ENCODE peak calls at places on chromosomes 4 and X, in eight cellular contexts. E is hepatocyte, W is HCT116, J is osteoblast, U is tibial artery, V is A549, Q is transverse colon, C is heart left ventricle. Z is an unnamed sample. For H3K4me1, the result is how much of the 10 kb centered on the place peaks cover.

GRCh38 chr4:68175562-68176155 is 46.0 kb upstream of the TMPRSS11F start:
- DNase-seq in J (peak), U (no peak), W (peak), E (peak), C (no peak), V (peak), Q (no peak), Z (no peak)

GRCh38 chr4:71270901-71271300 is 67.9 kb upstream of the SLC4A4 start:
- DNase-seq in J (no peak), Q (peak), V (peak), E (peak), C (no peak), W (peak), U (no peak), Z (no peak)

GRCh38 chr4:11428701-11429571 is at the start of gene HS3ST1:
- DNase-seq in V (peak), Q (peak), J (peak), E (peak), C (peak), U (peak), W (peak), Z (peak)

GRCh38 chr4:1683903-1684755 is at the start of gene FAM53A:
- DNase-seq in V (peak), E (peak), W (peak), J (peak), Q (peak), C (peak), U (peak), Z (peak)

GRCh38 chr4:180827193-180827592 is 1416.0 kb upstream of the TENM3 start:
- DNase-seq in U (no peak), V (no peak), C (no peak), Q (no peak), J (peak), E (peak), W (no peak), Z (no peak)

GRCh38 chrX:130055899-130056298 is 54.4 kb downstream of the ELF4 start:
- DNase-seq in J (no peak), E (no peak), V (no peak), W (no peak), Q (no peak), C (no peak), U (no peak), Z (no peak)

GRCh38 chr4:169063441-169063840 is 53.4 kb upstream of the CBR4 start:
- DNase-seq in E (no peak), Q (no peak), V (no peak), U (no peak), C (no peak), W (no peak), J (no peak), Z (no peak)

GRCh38 chrX:3440981-3441380 is 94.5 kb upstream of the MXRA5 start:
- DNase-seq in J (no peak), Q (no peak), C (no peak), W (no peak), U (no peak), V (no peak), E (no peak), Z (no peak)

GRCh38 chrX:100089724-100090123 is 320.3 kb downstream of the PCDH19 start:
- DNase-seq in J (no peak), Q (no peak), V (no peak), C (no peak), W (no peak), E (no peak), U (no peak), Z (no peak)

GRCh38 chrX:101973066-101973465 is 41.2 kb upstream of the ZMAT1 start:
- DNase-seq in J (no peak), U (no peak), W (no peak), C (no peak), E (no peak), Q (no peak), V (no peak), Z (no peak)

GRCh38 chr4:139312552-139313332 is 10.5 kb upstream of the NDUFC1 start:
- DNase-seq in V (no peak), Q (no peak), W (no peak), C (no peak), E (no peak), J (peak), U (no peak), Z (no peak)

DNA sequence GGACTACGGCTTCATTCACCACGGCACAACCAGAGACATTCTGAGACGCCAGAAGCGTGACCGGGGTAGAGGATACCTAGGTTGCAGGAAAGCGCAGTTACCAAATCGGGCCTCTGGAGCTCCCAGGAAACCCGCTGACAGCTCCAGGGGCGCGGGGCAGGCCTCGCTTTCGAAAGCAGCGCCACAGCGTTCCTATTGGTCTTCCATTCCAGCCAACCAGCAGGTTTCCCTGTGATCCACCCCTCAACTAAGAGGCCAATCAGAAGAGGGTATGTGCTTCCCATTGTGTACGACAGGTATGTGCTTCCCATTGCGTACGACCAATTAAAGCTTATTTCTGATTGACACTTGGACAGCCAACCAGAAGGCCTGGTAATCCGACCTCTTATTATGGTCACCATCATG is 14.9 kb downstream of the SNX12 start:
- DNase-seq in Q (no peak), J (no peak), V (no peak), E (peak), U (no peak), C (peak), W (no peak), Z (no peak)
- TF ChIP-seq CTCF in Q (no peak), J (no peak), V (no peak), E (no peak), U (no peak), C (no peak), W (no peak), Z (no peak)

GRCh38 chrX:149908308-149908707 is 21.1 kb upstream of the HSFX4 start:
- DNase-seq in U (no peak), V (no peak), J (no peak), E (no peak), Q (no peak), C (no peak), W (no peak), Z (no peak)

GRCh38 chrX:149898554-149898953 is 17.6 kb downstream of the MAGEA8 start:
- DNase-seq in U (no peak), E (no peak), C (no peak), W (no peak), V (no peak), Q (no peak), J (no peak), Z (no peak)

GRCh38 chrX:149908727-149909126 is 20.6 kb upstream of the HSFX4 start:
- DNase-seq in C (no peak), V (no peak), U (no peak), W (no peak), J (no peak), E (no peak), Q (no peak), Z (no peak)

GRCh38 chrX:149909324-149910177 is 19.8 kb upstream of the HSFX4 start:
- DNase-seq in E (no peak), V (no peak), W (no peak), C (no peak), Q (no peak), U (no peak), J (no peak), Z (no peak)

GRCh38 chrX:149903889-149904748 is 23.1 kb downstream of the MAGEA8 start:
- DNase-seq in Q (no peak), V (peak), E (peak), U (no peak), C (no peak), W (no peak), J (no peak), Z (no peak)
- H3K27ac ChIP-seq in Q (no peak), V (no peak), E (no peak), U (no peak), C (no peak), W (no peak), J (no peak), Z (no peak)

DNA sequence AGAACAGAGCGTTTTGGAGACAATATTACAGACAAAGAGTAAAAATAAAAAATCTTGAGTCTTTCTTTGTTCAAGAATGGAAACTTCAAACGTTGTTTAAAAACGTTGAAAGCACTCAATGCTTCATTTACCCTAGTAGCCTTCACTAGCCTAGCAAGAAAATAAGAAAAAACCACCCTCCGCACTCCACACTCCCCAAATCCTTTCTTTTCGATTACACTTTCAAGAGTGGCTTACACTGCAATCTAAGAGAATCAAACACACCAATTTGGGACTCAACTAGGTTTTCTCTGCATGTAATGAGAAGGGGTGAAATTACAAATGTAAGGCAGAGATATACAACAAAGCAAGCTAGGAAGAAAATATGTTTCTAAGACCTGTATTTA is 4.7 kb downstream of the TMSB4X start:
- DNase-seq in E (no peak), U (no peak), J (no peak), Q (no peak), V (no peak), C (no peak), W (no peak), Z (no peak)
- H3K4me1 ChIP-seq in E (under half), U (under half), J (under half), Q (under half), V (under half), C (under half), W (under half), Z (under half)

GRCh38 chr4:9704551-9705332 is 76.7 kb upstream of the DRD5 start:
- DNase-seq in U (no peak), Q (peak), V (no peak), W (no peak), J (no peak), C (no peak), E (no peak), Z (no peak)

GRCh38 chr4:9703391-9703790 is 78.0 kb upstream of the DRD5 start:
- DNase-seq in V (peak), E (peak), U (peak), J (peak), C (no peak), W (peak), Q (peak), Z (peak)
- TF ChIP-seq CTCF in V (peak), E (peak), U (peak), J (peak), C (peak), W (peak), Q (peak), Z (peak)

GRCh38 chrX:150544835-150545790 is 23.3 kb upstream of the MTM1 start:
- DNase-seq in Q (no peak), C (peak), W (no peak), J (no peak), V (no peak), E (no peak), U (no peak), Z (no peak)

GRCh38 chrX:150548251-150548650 is 20.2 kb upstream of the MTM1 start:
- DNase-seq in V (no peak), E (no peak), U (no peak), C (no peak), J (no peak), W (no peak), Q (no peak), Z (no peak)

GRCh38 chrX:150548684-150549083 is 19.7 kb upstream of the MTM1 start:
- DNase-seq in V (no peak), J (no peak), E (no peak), Q (no peak), U (no peak), W (no peak), C (no peak), Z (no peak)

GRCh38 chrX:150547511-150548115 is 20.8 kb upstream of the MTM1 start:
- DNase-seq in U (peak), C (peak), Q (peak), V (peak), E (peak), W (no peak), J (peak), Z (peak)

DNA sequence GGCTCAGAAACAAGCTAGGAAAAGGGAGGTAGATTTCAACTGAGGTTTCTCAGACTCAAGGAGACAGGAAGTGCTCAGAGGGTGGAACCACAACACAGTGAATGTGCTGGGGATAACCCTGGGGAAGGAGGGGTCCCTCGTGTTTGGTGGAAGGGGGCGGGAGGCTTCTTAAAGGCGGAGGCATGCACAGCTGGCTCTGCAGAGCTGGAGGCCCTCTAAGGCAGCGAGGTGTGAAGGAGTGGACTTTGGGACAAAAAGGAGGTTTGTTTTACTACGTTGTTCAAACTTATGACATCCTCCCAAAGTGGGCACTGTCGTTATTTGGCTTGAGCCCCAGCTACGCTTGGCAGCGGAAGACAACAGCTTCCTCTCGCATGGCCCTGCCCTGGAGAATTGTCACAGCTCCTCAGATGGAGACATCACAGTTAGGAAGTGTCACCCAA is 21.7 kb upstream of the MTM1 start:
- DNase-seq in V (no peak), W (no peak), U (peak), J (no peak), Q (no peak), E (peak), C (peak), Z (no peak)
- H3K27ac ChIP-seq in V (no peak), W (no peak), U (peak), J (no peak), Q (peak), E (no peak), C (peak), Z (peak)

DNA sequence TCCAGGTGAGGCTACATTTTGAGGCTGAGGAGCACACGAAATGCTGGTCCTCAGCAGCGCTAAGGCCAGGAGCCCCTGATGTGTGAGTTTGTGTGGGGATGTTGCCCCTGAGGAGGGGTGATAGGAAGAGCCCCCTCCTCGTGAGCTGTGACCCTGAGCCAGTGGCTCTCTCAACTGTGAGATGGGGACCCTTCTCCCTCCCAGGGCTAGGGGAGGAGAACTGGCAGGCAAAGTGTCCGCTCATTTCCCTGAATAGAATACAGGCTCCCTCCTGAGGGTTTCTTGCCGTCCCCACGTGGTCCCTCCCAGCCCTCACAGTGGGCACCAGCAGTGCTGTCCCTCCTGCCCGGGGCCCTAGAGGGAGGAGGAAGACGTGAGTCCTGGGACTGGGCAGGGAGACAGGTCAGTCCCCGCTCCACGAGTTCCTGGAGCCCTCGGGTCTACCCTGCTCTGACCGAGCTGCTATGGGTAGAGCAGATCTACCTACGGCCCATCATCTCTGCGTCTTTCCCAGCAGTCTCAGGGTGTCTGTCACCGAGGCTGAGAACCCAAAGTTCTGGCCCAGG is 21.0 kb upstream of the TBC1D14 start:
- DNase-seq in U (no peak), Q (no peak), E (no peak), W (no peak), J (peak), V (no peak), C (no peak), Z (no peak)
- H3K4me1 ChIP-seq in U (under half), Q (under half), E (under half), W (under half), J (under half), V (under half), C (under half), Z (under half)